ENCODE peak calls at places on chromosomes 12 and 14, in six cellular contexts. N, E, F, M, S and X are unnamed samples. For H3K27me3, the result is how much of the 10 kb centered on the place peaks cover.

GRCh38 chr12:6695313-6696045 is 5.1 kb downstream of the PIANP start:
- DNase-seq in N (no peak), E (no peak), F (no peak), M (no peak), S (no peak), X (peak)

GRCh38 chr14:103142031-103142430 is 18.8 kb downstream of the TNFAIP2 start:
- DNase-seq in N (no peak), E (no peak), F (no peak), M (no peak), S (no peak), X (no peak)

GRCh38 chr14:100653409-100653808 is 66.2 kb upstream of the BEGAIN start:
- DNase-seq in N (no peak), E (peak), F (no peak), M (peak), S (no peak), X (peak)

GRCh38 chr14:86196476-86196875 is 666.5 kb downstream of the FLRT2 start:
- DNase-seq in N (no peak), E (no peak), F (no peak), M (no peak), S (no peak), X (no peak)

GRCh38 chr14:99062772-99063418 is 209.1 kb downstream of the BCL11B start:
- DNase-seq in N (no peak), E (no peak), F (no peak), M (no peak), S (no peak), X (no peak)

GRCh38 chr12:31231611-31232360 is 94.2 kb downstream of the SINHCAF start:
- DNase-seq in N (no peak), E (no peak), F (no peak), M (no peak), S (no peak), X (no peak)

GRCh38 chr12:127178039-127178438 is 1088.9 kb upstream of the TMEM132C start:
- DNase-seq in N (no peak), E (no peak), F (no peak), M (no peak), S (no peak), X (no peak)

GRCh38 chr14:96203635-96204034 is 1.0 kb upstream of the BDKRB2 start:
- DNase-seq in N (no peak), E (no peak), F (no peak), M (no peak), S (no peak), X (no peak)

GRCh38 chr14:50744242-50744641 is 76.1 kb upstream of the SAV1 start:
- DNase-seq in N (no peak), E (no peak), F (no peak), M (no peak), S (no peak), X (no peak)

GRCh38 chr12:115337693-115338543 is 653.9 kb upstream of the TBX3 start:
- DNase-seq in N (no peak), E (no peak), F (peak), M (no peak), S (no peak), X (no peak)

GRCh38 chr12:65769880-65770279 is 54.4 kb upstream of the HMGA2 start:
- DNase-seq in N (no peak), E (no peak), F (no peak), M (no peak), S (no peak), X (no peak)

GRCh38 chr12:87575906-87576305 is 453.3 kb downstream of the C12orf50 start:
- DNase-seq in N (no peak), E (no peak), F (no peak), M (no peak), S (no peak), X (no peak)

GRCh38 chr12:59322473-59322872 is 273.4 kb upstream of the SLC16A7 start:
- DNase-seq in N (no peak), E (no peak), F (no peak), M (no peak), S (no peak), X (no peak)

DNA sequence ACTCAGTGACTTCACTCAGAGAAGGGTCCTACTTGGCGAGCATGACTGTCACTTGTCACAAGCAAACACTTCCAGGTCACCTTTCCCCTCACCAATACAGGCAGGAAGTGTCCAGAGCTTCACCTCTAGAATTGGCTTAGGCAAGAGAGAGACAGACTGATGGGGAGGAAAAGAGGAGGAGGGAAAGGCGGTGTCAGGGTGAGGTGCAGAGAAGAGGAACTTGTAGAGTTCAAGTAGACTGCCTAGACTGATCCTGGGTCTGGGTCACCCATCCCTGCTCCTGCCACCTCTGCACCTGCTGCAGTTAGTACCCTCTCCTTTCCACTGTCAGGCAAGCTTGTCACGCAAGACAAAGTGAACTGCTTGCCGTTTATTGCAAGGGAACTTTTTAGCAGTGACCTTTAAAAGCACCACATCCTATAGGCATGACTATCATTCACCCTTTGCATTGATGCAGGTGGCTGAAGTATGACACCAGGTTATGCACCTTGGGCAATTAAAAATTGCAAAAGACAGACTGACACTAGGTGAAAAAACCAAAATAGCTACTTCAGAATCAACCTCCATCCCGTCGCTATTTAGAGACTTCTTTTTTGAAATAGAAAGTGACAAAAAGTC is 292.4 kb downstream of the SYT1 start:
- DNase-seq in N (no peak), E (peak), F (no peak), M (no peak), S (no peak), X (no peak)
- H3K4me3 ChIP-seq in N (no peak), E (no peak), F (no peak), M (no peak), S (no peak), X (no peak)

GRCh38 chr12:11951209-11951608 is 119.5 kb upstream of the BCL2L14 start:
- DNase-seq in N (no peak), E (no peak), F (no peak), M (no peak), S (no peak), X (no peak)
- H3K27me3 ChIP-seq in N (under half), E (under half), F (under half), M (under half), S (under half), X (under half)

GRCh38 chr12:26295001-26295400 is 99.6 kb downstream of the SSPN start:
- DNase-seq in N (no peak), E (no peak), F (no peak), M (no peak), S (no peak), X (no peak)

GRCh38 chr12:26297386-26298070 is 102.2 kb downstream of the SSPN start:
- DNase-seq in N (no peak), E (no peak), F (no peak), M (no peak), S (no peak), X (no peak)

GRCh38 chr12:26304273-26304672 is 108.9 kb downstream of the SSPN start:
- DNase-seq in N (no peak), E (no peak), F (no peak), M (no peak), S (no peak), X (no peak)

GRCh38 chr12:26303418-26303817 is 108.0 kb downstream of the SSPN start:
- DNase-seq in N (no peak), E (no peak), F (no peak), M (no peak), S (no peak), X (no peak)

GRCh38 chr12:26298785-26299621 is 103.6 kb downstream of the SSPN start:
- DNase-seq in N (no peak), E (no peak), F (no peak), M (peak), S (no peak), X (peak)
- H3K4me3 ChIP-seq in N (peak), E (no peak), F (peak), M (peak), S (peak), X (no peak)

GRCh38 chr14:60641722-60642269 is 7.5 kb downstream of the SIX1 start:
- DNase-seq in N (no peak), E (no peak), F (no peak), M (no peak), S (no peak), X (no peak)
- H3K27me3 ChIP-seq in N (half or more), E (half or more), F (half or more), M (half or more), S (half or more), X (half or more)

GRCh38 chr12:69936214-69936731 is 111.2 kb downstream of the MYRFL start:
- DNase-seq in N (peak), E (no peak), F (no peak), M (no peak), S (no peak), X (peak)
- H3K4me3 ChIP-seq in N (no peak), E (no peak), F (no peak), M (no peak), S (no peak), X (no peak)